ENCODE peak calls at places on chromosomes 16 and 17, in four cellular contexts. One of them, this sample, is unnamed.

GRCh38 chr17:78541488-78542237 is 35.5 kb downstream of the DNAH17 start:
- DNase-seq in heart right ventricle: no peak
- DNase-seq in GM23338: no peak
- DNase-seq in cardiac fibroblast: peak
- DNase-seq in this sample: no peak

GRCh38 chr17:7838291-7839075 is 4.5 kb downstream of the KDM6B start:
- DNase-seq in heart right ventricle: no peak
- DNase-seq in GM23338: peak
- DNase-seq in cardiac fibroblast: peak
- DNase-seq in this sample: no peak

GRCh38 chr16:53744449-53744848 is 40.5 kb downstream of the FTO start:
- DNase-seq in heart right ventricle: no peak
- DNase-seq in GM23338: peak
- DNase-seq in cardiac fibroblast: no peak
- DNase-seq in this sample: no peak

GRCh38 chr17:5431929-5432556 is 6.9 kb downstream of the C1QBP start:
- DNase-seq in heart right ventricle: no peak
- DNase-seq in GM23338: no peak
- DNase-seq in cardiac fibroblast: no peak
- DNase-seq in this sample: no peak

GRCh38 chr17:35011671-35012216 is 31.4 kb downstream of the LIG3 start:
- DNase-seq in heart right ventricle: no peak
- DNase-seq in GM23338: no peak
- DNase-seq in cardiac fibroblast: no peak
- DNase-seq in this sample: no peak

GRCh38 chr17:41717408-41718286 is 5.5 kb downstream of the GAST start:
- DNase-seq in heart right ventricle: no peak
- DNase-seq in GM23338: no peak
- DNase-seq in cardiac fibroblast: peak
- DNase-seq in this sample: peak

GRCh38 chr16:82808036-82808435 is 181.3 kb downstream of the CDH13 start:
- DNase-seq in heart right ventricle: no peak
- DNase-seq in GM23338: no peak
- DNase-seq in cardiac fibroblast: no peak
- DNase-seq in this sample: no peak

GRCh38 chr16:89420204-89420603 is 70.2 kb downstream of the ANKRD11 start:
- DNase-seq in heart right ventricle: no peak
- DNase-seq in GM23338: no peak
- DNase-seq in cardiac fibroblast: no peak
- DNase-seq in this sample: no peak

GRCh38 chr17:527247-527646 is 174.6 kb upstream of the RPH3AL start:
- DNase-seq in heart right ventricle: no peak
- DNase-seq in GM23338: no peak
- DNase-seq in cardiac fibroblast: no peak
- DNase-seq in this sample: no peak

GRCh38 chr17:40315678-40316570 is 6.9 kb downstream of the RARA start:
- DNase-seq in heart right ventricle: no peak
- DNase-seq in GM23338: no peak
- DNase-seq in cardiac fibroblast: no peak
- DNase-seq in this sample: no peak

GRCh38 chr16:29710227-29711219 is 31.5 kb downstream of the QPRT start:
- DNase-seq in heart right ventricle: no peak
- DNase-seq in GM23338: peak
- DNase-seq in cardiac fibroblast: peak
- DNase-seq in this sample: no peak

GRCh38 chr16:85908889-85909584 is 10.1 kb downstream of the IRF8 start:
- DNase-seq in heart right ventricle: no peak
- DNase-seq in GM23338: no peak
- DNase-seq in cardiac fibroblast: no peak
- DNase-seq in this sample: no peak

GRCh38 chr17:36641877-36642845 is 40.8 kb downstream of the MRM1 start:
- DNase-seq in heart right ventricle: no peak
- DNase-seq in GM23338: peak
- DNase-seq in cardiac fibroblast: no peak
- DNase-seq in this sample: no peak

GRCh38 chr17:65085397-65085796 is 28.9 kb upstream of the GNA13 start:
- DNase-seq in heart right ventricle: no peak
- DNase-seq in GM23338: peak
- DNase-seq in cardiac fibroblast: no peak
- DNase-seq in this sample: no peak

GRCh38 chr16:69131749-69132423 is 502 bp downstream of the CHTF8 start:
- DNase-seq in heart right ventricle: peak
- DNase-seq in GM23338: peak
- DNase-seq in cardiac fibroblast: peak
- DNase-seq in this sample: no peak

GRCh38 chr16:24332178-24332577 is 76.0 kb downstream of the CACNG3 start:
- DNase-seq in heart right ventricle: no peak
- DNase-seq in GM23338: no peak
- DNase-seq in cardiac fibroblast: no peak
- DNase-seq in this sample: no peak

GRCh38 chr17:73643012-73643845 is 1.0 kb downstream of the SDK2 start:
- DNase-seq in heart right ventricle: peak
- DNase-seq in GM23338: peak
- DNase-seq in cardiac fibroblast: no peak
- DNase-seq in this sample: no peak

GRCh38 chr17:34503804-34504203 is 75.6 kb upstream of the TMEM132E start:
- DNase-seq in heart right ventricle: peak
- DNase-seq in GM23338: no peak
- DNase-seq in cardiac fibroblast: peak
- DNase-seq in this sample: no peak

GRCh38 chr16:71817690-71818089 is 9.1 kb upstream of the AP1G1 start:
- DNase-seq in heart right ventricle: no peak
- DNase-seq in GM23338: no peak
- DNase-seq in cardiac fibroblast: no peak
- DNase-seq in this sample: no peak

GRCh38 chr16:89924925-89925307 is 1.8 kb downstream of the TUBB3 start:
- DNase-seq in heart right ventricle: no peak
- DNase-seq in GM23338: peak
- DNase-seq in cardiac fibroblast: no peak
- DNase-seq in this sample: no peak

GRCh38 chr17:40071720-40072480 is 9.1 kb downstream of the THRA start:
- DNase-seq in heart right ventricle: peak
- DNase-seq in GM23338: no peak
- DNase-seq in cardiac fibroblast: peak
- DNase-seq in this sample: peak

GRCh38 chr17:67671492-67671891 is 46.2 kb upstream of the NOL11 start:
- DNase-seq in heart right ventricle: no peak
- DNase-seq in GM23338: no peak
- DNase-seq in cardiac fibroblast: no peak
- DNase-seq in this sample: peak

GRCh38 chr16:20901441-20902112 is 1.0 kb downstream of the LYRM1 start:
- DNase-seq in heart right ventricle: peak
- DNase-seq in GM23338: peak
- DNase-seq in cardiac fibroblast: peak
- DNase-seq in this sample: peak

GRCh38 chr16:4682084-4682581 is 11.2 kb upstream of the NUDT16L1 start:
- DNase-seq in heart right ventricle: no peak
- DNase-seq in GM23338: no peak
- DNase-seq in cardiac fibroblast: no peak
- DNase-seq in this sample: no peak

GRCh38 chr16:30369091-30369937 is 980 bp downstream of the TBC1D10B start:
- DNase-seq in heart right ventricle: no peak
- DNase-seq in GM23338: peak
- DNase-seq in cardiac fibroblast: peak
- DNase-seq in this sample: no peak

GRCh38 chr17:77665833-77666232 is 292.7 kb upstream of the TNRC6C start:
- DNase-seq in heart right ventricle: no peak
- DNase-seq in GM23338: no peak
- DNase-seq in cardiac fibroblast: no peak
- DNase-seq in this sample: no peak

GRCh38 chr17:7315570-7316243 is 547 bp upstream of the GPS2 start:
- DNase-seq in heart right ventricle: no peak
- DNase-seq in GM23338: no peak
- DNase-seq in cardiac fibroblast: no peak
- DNase-seq in this sample: no peak

GRCh38 chr16:80158766-80159165 is 382.0 kb upstream of the DYNLRB2 start:
- DNase-seq in heart right ventricle: no peak
- DNase-seq in GM23338: no peak
- DNase-seq in cardiac fibroblast: peak
- DNase-seq in this sample: no peak

GRCh38 chr16:69941251-69942098 is 9.7 kb upstream of the CLEC18A start:
- DNase-seq in heart right ventricle: no peak
- DNase-seq in GM23338: no peak
- DNase-seq in cardiac fibroblast: no peak
- DNase-seq in this sample: no peak

GRCh38 chr16:89117239-89117974 is 23.8 kb downstream of the ACSF3 start:
- DNase-seq in heart right ventricle: no peak
- DNase-seq in GM23338: no peak
- DNase-seq in cardiac fibroblast: no peak
- DNase-seq in this sample: no peak

GRCh38 chr16:74450967-74451760 is 29.9 kb upstream of the CLEC18B start:
- DNase-seq in heart right ventricle: no peak
- DNase-seq in GM23338: no peak
- DNase-seq in cardiac fibroblast: no peak
- DNase-seq in this sample: no peak

GRCh38 chr16:74448990-74449389 is 27.7 kb upstream of the CLEC18B start:
- DNase-seq in heart right ventricle: peak
- DNase-seq in GM23338: no peak
- DNase-seq in cardiac fibroblast: peak
- DNase-seq in this sample: no peak

GRCh38 chr16:74447578-74447977 is 26.3 kb upstream of the CLEC18B start:
- DNase-seq in heart right ventricle: peak
- DNase-seq in GM23338: no peak
- DNase-seq in cardiac fibroblast: no peak
- DNase-seq in this sample: no peak

GRCh38 chr16:74450236-74450635 is 29.0 kb upstream of the CLEC18B start:
- DNase-seq in heart right ventricle: no peak
- DNase-seq in GM23338: no peak
- DNase-seq in cardiac fibroblast: no peak
- DNase-seq in this sample: no peak

GRCh38 chr16:74449470-74449869 is 28.2 kb upstream of the CLEC18B start:
- DNase-seq in heart right ventricle: no peak
- DNase-seq in GM23338: no peak
- DNase-seq in cardiac fibroblast: peak
- DNase-seq in this sample: no peak
- TF ChIP-seq CTCF in heart right ventricle: no peak
- TF ChIP-seq CTCF in GM23338: no peak
- TF ChIP-seq CTCF in cardiac fibroblast: peak
- TF ChIP-seq CTCF in this sample: no peak

DNA sequence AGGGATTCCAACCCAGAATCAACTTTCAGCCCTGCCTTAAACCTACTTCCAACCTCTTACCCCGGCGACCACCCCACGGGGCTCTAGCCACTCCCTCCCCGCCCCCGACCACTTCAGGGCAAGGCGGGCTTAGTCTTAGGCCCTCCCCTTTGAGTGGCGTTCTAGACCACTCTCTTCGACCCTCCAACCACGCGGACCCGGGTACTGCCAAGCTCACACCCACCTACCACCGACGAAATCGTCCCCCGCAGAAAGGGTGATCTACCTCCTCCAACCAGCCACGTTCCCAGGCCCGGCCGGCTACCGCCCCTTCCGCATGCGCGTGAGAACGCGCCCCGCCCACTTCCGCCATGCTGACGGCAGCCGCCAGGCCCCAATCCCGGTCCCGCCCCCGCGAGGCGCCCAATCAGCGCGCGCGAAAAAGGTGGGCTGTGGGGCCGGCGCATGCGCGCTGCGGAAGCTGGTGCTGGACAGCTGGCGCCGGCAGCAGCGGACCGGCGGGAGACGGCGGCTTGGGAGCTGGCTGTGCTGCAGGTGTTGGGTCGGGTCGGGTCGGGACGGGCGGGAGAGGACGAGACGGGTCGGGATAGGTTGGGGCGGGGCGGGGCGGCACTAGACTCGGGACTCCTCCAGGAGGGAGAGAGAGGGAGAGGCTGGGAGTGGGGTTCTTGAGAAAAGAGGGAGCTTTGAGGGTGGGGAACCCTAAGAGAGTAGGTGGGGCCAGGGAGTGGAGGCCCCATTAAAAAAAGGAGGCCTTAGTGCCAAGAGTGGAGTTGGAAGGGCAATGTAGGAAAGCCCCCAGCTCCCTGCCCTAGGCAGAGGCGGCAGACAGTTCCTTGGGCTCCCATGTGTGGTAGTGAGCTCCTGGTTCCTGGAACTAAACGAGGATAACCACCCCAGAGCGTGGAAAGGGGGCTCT is at the start of gene NAT9:
- DNase-seq in heart right ventricle: peak
- DNase-seq in GM23338: peak
- DNase-seq in cardiac fibroblast: peak
- DNase-seq in this sample: peak
- H3K4me3 ChIP-seq in heart right ventricle: peak
- H3K4me3 ChIP-seq in GM23338: peak
- H3K4me3 ChIP-seq in cardiac fibroblast: peak
- H3K4me3 ChIP-seq in this sample: peak

GRCh38 chr17:1532836-1533602 is 16.6 kb upstream of the INPP5K start:
- DNase-seq in heart right ventricle: no peak
- DNase-seq in GM23338: peak
- DNase-seq in cardiac fibroblast: peak
- DNase-seq in this sample: no peak
- TF ChIP-seq CTCF in heart right ventricle: peak
- TF ChIP-seq CTCF in GM23338: peak
- TF ChIP-seq CTCF in cardiac fibroblast: peak
- TF ChIP-seq CTCF in this sample: no peak

GRCh38 chr16:9077001-9077809 is 14.2 kb upstream of the HAPSTR1 start:
- DNase-seq in heart right ventricle: no peak
- DNase-seq in GM23338: no peak
- DNase-seq in cardiac fibroblast: peak
- DNase-seq in this sample: no peak

GRCh38 chr16:9070295-9070694 is 21.1 kb upstream of the HAPSTR1 start:
- DNase-seq in heart right ventricle: no peak
- DNase-seq in GM23338: no peak
- DNase-seq in cardiac fibroblast: no peak
- DNase-seq in this sample: no peak

GRCh38 chr16:9079430-9079812 is 12.0 kb upstream of the HAPSTR1 start:
- DNase-seq in heart right ventricle: no peak
- DNase-seq in GM23338: no peak
- DNase-seq in cardiac fibroblast: no peak
- DNase-seq in this sample: no peak

GRCh38 chr16:9072806-9073341 is 18.6 kb upstream of the HAPSTR1 start:
- DNase-seq in heart right ventricle: no peak
- DNase-seq in GM23338: no peak
- DNase-seq in cardiac fibroblast: peak
- DNase-seq in this sample: no peak

DNA sequence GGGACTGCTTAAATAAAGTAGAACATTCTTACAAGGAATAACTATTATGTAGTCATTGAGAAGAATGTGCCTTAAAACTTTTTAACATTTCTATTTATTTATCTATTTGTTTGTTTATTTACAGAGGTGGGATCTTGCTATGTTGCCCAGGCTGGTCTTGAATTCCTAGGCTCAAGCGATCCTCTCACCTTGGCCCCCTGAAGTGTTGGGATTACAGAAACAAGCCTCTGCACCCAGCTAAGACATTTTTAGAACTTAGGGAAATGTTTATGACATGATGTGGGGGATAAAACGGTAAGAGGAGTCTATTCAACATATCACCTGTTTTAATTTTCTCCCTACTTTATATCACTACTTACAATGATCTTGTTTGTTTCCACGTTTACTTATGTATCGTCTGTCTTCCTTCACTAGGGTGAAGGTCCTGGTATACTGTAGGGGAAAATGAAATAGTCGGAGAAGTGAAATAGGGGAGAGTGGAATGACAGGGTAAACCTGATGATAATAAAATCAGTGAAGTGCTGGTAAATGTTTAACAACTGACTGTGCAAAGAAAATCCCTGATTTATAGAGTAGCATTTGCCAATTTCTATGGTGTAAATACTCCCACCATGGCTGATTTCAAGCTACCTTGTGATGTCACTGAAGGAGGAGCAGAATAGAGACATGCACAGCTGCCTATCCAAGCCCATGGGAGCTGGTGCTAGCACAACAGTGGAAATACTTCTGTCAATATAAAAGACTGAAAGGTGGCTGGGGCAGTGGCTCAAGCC is 16.0 kb upstream of the HAPSTR1 start:
- DNase-seq in heart right ventricle: no peak
- DNase-seq in GM23338: no peak
- DNase-seq in cardiac fibroblast: no peak
- DNase-seq in this sample: no peak
- H3K4me3 ChIP-seq in heart right ventricle: no peak
- H3K4me3 ChIP-seq in GM23338: no peak
- H3K4me3 ChIP-seq in cardiac fibroblast: no peak
- H3K4me3 ChIP-seq in this sample: no peak

This sample was measured in LNCaP clone FGC.